ENCODE peak calls at places on chromosomes 2 and 18, in five cellular contexts. S, T, J, E and H are unnamed samples.

GRCh38 chr2:144703852-144704324 is 184.0 kb upstream of the ZEB2 start:
- DNase-seq in S (no peak), T (peak), J (no peak), E (no peak), H (peak)

GRCh38 chr2:121492409-121492808 is 38.3 kb upstream of the RNU4ATAC start:
- DNase-seq in S (no peak), T (no peak), J (no peak), E (no peak), H (no peak)

GRCh38 chr18:48295586-48296311 is 113.4 kb downstream of the ZBTB7C start:
- DNase-seq in S (peak), T (no peak), J (no peak), E (no peak), H (no peak)

GRCh38 chr2:27059141-27059820 is 7.8 kb downstream of the AGBL5 start:
- DNase-seq in S (no peak), T (no peak), J (peak), E (no peak), H (no peak)

GRCh38 chr2:85033388-85033787 is 62.4 kb downstream of the KCMF1 start:
- DNase-seq in S (no peak), T (no peak), J (no peak), E (no peak), H (no peak)

GRCh38 chr18:59268722-59269562 is 4.3 kb downstream of the RAX start:
- DNase-seq in S (peak), T (no peak), J (no peak), E (peak), H (peak)

GRCh38 chr2:27262379-27263286 is at the start of gene SLC30A3:
- DNase-seq in S (peak), T (no peak), J (peak), E (peak), H (peak)

GRCh38 chr2:221518201-221518936 is 53.7 kb downstream of the EPHA4 start:
- DNase-seq in S (no peak), T (no peak), J (no peak), E (no peak), H (no peak)

GRCh38 chr2:46615555-46616487 is 136.5 kb downstream of the TMEM247 start:
- DNase-seq in S (no peak), T (no peak), J (peak), E (no peak), H (no peak)

GRCh38 chr2:234770081-234770506 is 181.7 kb upstream of the SH3BP4 start:
- DNase-seq in S (no peak), T (no peak), J (peak), E (no peak), H (no peak)

GRCh38 chr2:53903011-53903410 is 43.2 kb upstream of the GPR75 start:
- DNase-seq in S (no peak), T (no peak), J (no peak), E (no peak), H (no peak)

GRCh38 chr18:72652990-72653593 is 109.0 kb upstream of the CBLN2 start:
- DNase-seq in S (peak), T (no peak), J (peak), E (no peak), H (no peak)

GRCh38 chr2:26346454-26347053 is at the start of gene ADGRF3:
- DNase-seq in S (peak), T (no peak), J (peak), E (peak), H (peak)

DNA sequence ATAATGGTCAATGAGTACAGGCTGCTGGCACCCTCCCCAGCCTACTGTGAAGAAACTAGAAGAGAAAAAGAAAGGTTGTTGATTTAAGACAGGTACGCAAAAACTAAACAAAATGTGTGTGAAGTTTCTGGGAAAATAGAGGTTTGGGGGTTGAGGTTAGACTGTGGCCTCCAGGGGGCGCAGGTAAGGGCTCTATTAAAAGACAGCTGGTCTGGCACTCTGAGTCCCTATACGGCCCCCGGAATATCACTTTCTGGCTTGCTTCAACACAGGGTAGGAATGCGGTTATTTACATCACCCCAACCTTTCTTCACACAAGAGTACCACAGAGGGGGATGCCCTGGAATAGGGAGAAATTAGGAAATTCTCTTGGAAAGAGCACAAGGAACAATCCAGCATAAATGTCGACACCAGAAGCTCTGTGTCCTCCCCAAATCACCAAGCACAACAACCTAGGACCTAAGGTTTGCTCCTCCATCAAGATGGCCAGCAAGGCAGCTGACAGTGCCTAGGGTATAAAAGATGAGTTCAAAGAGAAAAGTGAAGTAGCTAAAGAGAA is 480.8 kb upstream of the KLHL29 start:
- DNase-seq in S (peak), T (no peak), J (peak), E (peak), H (no peak)
- TF ChIP-seq CTCF in S (peak), T (peak), J (no peak), E (peak), H (peak)

DNA sequence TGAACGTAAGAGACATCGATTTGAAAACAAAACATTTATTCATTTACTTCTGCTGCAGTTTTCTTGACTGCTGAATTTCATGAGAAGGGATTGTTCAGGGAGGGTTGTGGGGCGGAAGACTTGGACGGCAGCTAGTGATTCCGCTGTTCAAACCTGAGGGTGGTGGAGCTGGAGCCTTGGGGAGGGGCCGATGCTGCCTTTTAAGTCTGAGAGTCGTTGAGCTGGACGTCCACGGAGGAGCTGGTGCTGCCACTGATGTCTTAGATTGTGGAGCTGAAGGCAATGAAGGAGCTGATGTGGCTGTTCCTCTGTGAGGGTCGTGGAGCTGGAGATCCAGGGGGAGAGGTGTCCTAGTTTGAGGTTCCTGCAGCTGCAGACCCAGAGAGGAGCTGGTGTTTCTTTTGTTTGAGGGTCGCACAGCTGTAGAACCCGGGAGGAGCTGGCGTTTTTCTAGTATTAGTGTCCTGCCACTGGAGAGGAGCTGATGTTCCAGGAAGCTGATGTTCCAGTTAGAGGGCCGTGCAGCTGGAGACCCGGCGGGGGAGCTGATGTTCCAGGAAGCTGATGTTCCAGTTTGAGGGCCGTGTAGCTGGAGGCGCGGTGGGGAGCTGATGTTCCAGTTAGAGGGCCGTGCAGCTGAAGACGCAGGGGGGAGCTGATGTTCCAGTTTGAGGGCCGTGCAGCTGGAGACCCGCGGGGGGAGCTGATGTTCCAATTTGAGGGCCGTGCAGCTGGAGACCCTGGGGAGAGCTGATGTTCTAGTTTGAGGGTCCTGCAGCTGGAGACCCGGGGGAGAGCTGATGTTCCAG is 150.9 kb downstream of the RTP5 start:
- DNase-seq in S (no peak), T (no peak), J (peak), E (no peak), H (no peak)
- TF ChIP-seq CTCF in S (no peak), T (no peak), J (no peak), E (no peak), H (no peak)

GRCh38 chr2:64615844-64616536 is 37.7 kb downstream of the SERTAD2 start:
- DNase-seq in S (no peak), T (no peak), J (no peak), E (no peak), H (no peak)
- TF ChIP-seq CTCF in S (no peak), T (no peak), J (no peak), E (no peak), H (no peak)

DNA sequence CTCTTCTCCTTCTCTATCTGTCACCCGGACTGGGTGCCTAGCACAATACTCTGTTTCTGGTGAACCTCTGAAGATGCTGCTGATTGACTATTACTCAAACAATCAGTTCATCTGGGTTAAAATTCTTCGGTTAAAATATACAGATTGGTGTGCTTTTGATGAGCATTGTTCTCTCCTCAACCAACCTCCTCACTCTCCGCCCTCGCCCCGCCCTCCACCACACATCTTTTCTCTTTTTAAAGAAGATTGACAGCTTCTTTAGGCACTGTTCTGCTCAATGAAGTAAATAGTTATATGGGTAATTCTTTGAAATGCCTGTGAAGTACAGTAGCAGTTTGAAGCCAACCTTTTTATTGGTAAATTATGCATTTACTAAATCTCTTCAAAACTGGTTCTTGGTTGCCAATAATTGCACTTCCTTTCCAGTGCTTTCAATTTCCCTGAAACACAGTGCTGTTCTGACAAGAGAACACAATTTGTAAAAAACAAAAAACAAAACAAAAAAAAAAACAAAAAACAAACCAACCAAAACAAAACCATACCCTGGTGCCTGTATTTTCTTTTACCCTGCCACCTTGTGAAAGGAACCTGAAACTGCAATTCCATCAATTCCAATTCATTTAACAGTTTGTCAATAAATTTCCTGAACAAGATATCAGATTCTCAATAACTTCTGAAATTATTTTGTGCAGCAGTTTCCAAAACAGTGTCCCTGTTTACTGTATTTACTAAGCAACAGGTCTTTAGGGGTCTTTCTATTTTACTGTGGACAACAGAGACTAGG is 188.6 kb downstream of the LRP1B start:
- DNase-seq in S (no peak), T (no peak), J (no peak), E (no peak), H (no peak)
- TF ChIP-seq CTCF in S (peak), T (no peak), J (no peak), E (no peak), H (no peak)

GRCh38 chr2:102061286-102061699 is 69.5 kb downstream of the IL1R2 start:
- DNase-seq in S (no peak), T (no peak), J (no peak), E (no peak), H (no peak)
- TF ChIP-seq CTCF in S (no peak), T (no peak), J (no peak), E (no peak), H (no peak)

GRCh38 chr2:190202604-190203003 is 117.0 kb downstream of the HIBCH start:
- DNase-seq in S (no peak), T (no peak), J (no peak), E (no peak), H (no peak)
- TF ChIP-seq CTCF in S (no peak), T (no peak), J (no peak), E (no peak), H (no peak)